ENCODE peak calls at places on chromosomes 6 and 20, in four cellular contexts. X is HCT116, V is HepG2, P is K562. G is an unnamed sample.

GRCh38 chr6:118724211-118724610 is 72.8 kb upstream of the CEP85L start:
- DNase-seq in X (no peak), P (no peak), V (no peak), G (no peak)

GRCh38 chr6:14375940-14376339 is 258.4 kb downstream of the CD83 start:
- DNase-seq in P (no peak), X (no peak), V (no peak), G (no peak)

GRCh38 chr6:100271202-100271601 is 193.5 kb downstream of the SIM1 start:
- DNase-seq in V (no peak), X (no peak), P (peak), G (no peak)

GRCh38 chr20:11891081-11891826 is 26.4 kb upstream of the BTBD3 start:
- DNase-seq in V (peak), P (peak), X (no peak), G (no peak)

GRCh38 chr20:31654534-31654933 is 16.8 kb downstream of the COX4I2 start:
- DNase-seq in P (no peak), X (no peak), V (no peak), G (no peak)

GRCh38 chr20:9912858-9913434 is 74.1 kb upstream of the PAK5 start:
- DNase-seq in P (peak), V (peak), X (peak), G (peak)

GRCh38 chr6:144178323-144178722 is 28.0 kb downstream of the STX11 start:
- DNase-seq in X (no peak), P (no peak), V (no peak), G (no peak)

GRCh38 chr20:48716086-48716485 is 111.7 kb downstream of the PREX1 start:
- DNase-seq in V (no peak), P (no peak), X (no peak), G (no peak)

GRCh38 chr6:77456531-77457248 is 6.6 kb downstream of the HTR1B start:
- DNase-seq in V (peak), P (no peak), X (peak), G (no peak)

GRCh38 chr6:101605874-101606273 is 212.4 kb downstream of the GRIK2 start:
- DNase-seq in V (no peak), P (no peak), X (peak), G (no peak)

GRCh38 chr6:150142304-150142656 is 564 bp upstream of the PPP1R14C start:
- DNase-seq in P (no peak), X (no peak), V (no peak), G (no peak)

GRCh38 chr6:39984051-39984450 is 49.8 kb upstream of the MOCS1 start:
- DNase-seq in P (no peak), V (no peak), X (no peak), G (no peak)

GRCh38 chr6:125913864-125914351 is 42.7 kb upstream of the HINT3 start:
- DNase-seq in V (no peak), P (no peak), X (peak), G (peak)

GRCh38 chr6:158938811-158939254 is 61.2 kb downstream of the RSPH3 start:
- DNase-seq in X (peak), V (no peak), P (peak), G (no peak)

GRCh38 chr20:18717062-18717461 is 96.5 kb upstream of the SCP2D1 start:
- DNase-seq in V (no peak), X (no peak), P (no peak), G (no peak)

GRCh38 chr6:108799791-108800190 is 48.4 kb upstream of the ARMC2 start:
- DNase-seq in P (no peak), V (no peak), X (no peak), G (no peak)

GRCh38 chr6:108799356-108799720 is 48.9 kb upstream of the ARMC2 start:
- DNase-seq in V (no peak), P (no peak), X (no peak), G (no peak)

GRCh38 chr6:108801331-108801730 is 46.9 kb upstream of the ARMC2 start:
- DNase-seq in V (no peak), P (no peak), X (no peak), G (no peak)

GRCh38 chr6:108798672-108799355 is 49.4 kb upstream of the ARMC2 start:
- DNase-seq in V (no peak), X (no peak), P (no peak), G (no peak)

GRCh38 chr6:108800510-108800909 is 47.7 kb upstream of the ARMC2 start:
- DNase-seq in X (no peak), V (no peak), P (no peak), G (no peak)
- TF ChIP-seq CTCF in X (no peak), V (no peak), P (no peak), G (no peak)

DNA sequence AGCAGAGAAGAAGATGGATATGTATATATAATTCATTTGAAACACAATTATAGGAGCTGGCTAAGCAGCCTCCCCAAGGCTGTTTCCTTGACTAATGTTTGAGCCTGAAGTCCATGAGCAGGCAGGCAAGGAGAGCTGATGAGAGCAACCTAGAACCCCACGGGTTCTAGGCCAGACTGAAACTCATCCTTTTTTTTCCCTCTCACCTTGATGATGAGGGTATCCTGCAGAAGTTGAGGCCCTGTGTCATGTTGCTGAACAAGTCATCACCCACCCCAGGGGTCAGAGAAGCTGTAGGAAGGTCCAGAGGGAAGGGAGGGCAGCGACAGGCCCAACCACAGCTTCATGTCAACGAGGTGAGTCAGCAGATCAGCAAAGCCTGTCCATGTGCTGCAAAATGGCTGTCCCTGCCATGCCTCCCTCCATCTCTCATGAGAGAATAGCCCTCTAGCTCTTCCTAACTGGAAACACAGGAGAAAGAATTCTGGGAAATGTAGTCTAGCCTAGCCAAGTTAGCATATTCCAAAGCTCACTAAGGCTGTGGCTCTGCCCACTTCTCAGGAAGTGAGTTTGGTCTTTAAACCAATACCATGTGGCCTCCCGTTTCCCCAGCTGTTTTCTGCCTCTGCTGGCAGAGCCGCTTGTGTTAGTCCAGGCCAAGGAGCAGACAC is 91.3 kb upstream of the DTNBP1 start:
- DNase-seq in V (no peak), P (peak), X (no peak), G (no peak)
- TF ChIP-seq TCF7L2 in V (no peak), P (no peak), X (no peak), G (no peak)

DNA sequence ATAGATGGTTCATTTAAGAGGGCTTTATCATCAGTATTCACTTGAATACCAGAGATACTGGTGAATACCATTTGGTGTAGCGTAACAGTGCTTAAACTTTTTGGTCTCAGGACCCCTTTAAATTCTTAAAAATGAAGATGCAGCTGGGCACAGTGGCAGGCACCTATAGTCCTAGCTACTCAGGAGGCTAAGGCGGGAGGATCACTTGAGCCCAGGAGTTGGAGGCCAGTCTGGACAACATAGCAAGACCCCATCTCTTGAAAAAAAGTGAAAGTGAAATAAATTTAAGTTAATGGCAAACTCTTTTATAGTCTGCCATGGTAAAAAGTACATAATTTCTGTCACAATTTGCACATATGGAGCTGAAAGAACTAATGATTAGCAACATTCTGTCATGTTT is 39.3 kb downstream of the VAPB start:
- DNase-seq in P (no peak), X (no peak), V (no peak), G (no peak)
- TF ChIP-seq SIN3A in P (no peak), X (no peak), V (no peak), G (no peak)

GRCh38 chr20:22862645-22863230 is 172.4 kb upstream of the SSTR4 start:
- DNase-seq in P (peak), X (no peak), V (no peak), G (no peak)
- TF ChIP-seq CTCF in P (peak), X (peak), V (no peak), G (peak)

GRCh38 chr6:41021832-41022231 is 17.2 kb downstream of the UNC5CL start:
- DNase-seq in P (no peak), V (peak), X (no peak), G (no peak)
- TF ChIP-seq TCF7L2 in P (no peak), V (no peak), X (no peak), G (no peak)

GRCh38 chr6:1789092-1789491 is 179.4 kb downstream of the FOXC1 start:
- DNase-seq in P (peak), X (no peak), V (no peak), G (no peak)

GRCh38 chr6:1795923-1796322 is 186.2 kb downstream of the FOXC1 start:
- DNase-seq in P (no peak), X (no peak), V (no peak), G (no peak)

GRCh38 chr6:1790684-1791083 is 181.0 kb downstream of the FOXC1 start:
- DNase-seq in X (no peak), V (no peak), P (no peak), G (no peak)

GRCh38 chr6:1796706-1797529 is 187.2 kb downstream of the FOXC1 start:
- DNase-seq in P (no peak), X (no peak), V (no peak), G (no peak)

DNA sequence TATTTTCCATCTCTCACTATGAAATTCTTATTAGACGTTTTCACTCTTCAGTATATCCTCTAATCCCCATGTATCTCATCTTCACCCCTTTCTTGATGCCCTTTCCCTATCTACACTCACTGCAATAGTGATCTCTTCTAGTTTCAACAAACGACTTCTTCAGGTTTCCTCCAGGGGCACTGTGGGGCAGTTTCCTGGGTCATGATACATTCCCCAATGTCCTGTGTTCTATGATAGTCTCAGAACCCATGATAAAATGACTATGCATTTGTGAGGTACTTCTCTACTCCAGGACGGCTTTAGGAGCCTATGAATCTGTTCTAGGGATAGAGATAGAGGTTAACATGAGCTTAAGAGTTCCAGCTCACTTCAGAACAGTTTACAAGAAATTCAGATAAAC is 183.3 kb downstream of the FOXC1 start:
- DNase-seq in P (peak), X (peak), V (peak), G (no peak)
- TF ChIP-seq SIN3A in P (no peak), X (no peak), V (no peak), G (no peak)

GRCh38 chr6:113488812-113489685 is 368.1 kb upstream of the MARCKS start:
- DNase-seq in X (no peak), P (no peak), V (no peak), G (no peak)
- TF ChIP-seq CTCF in X (peak), P (no peak), V (peak), G (peak)

GRCh38 chr6:10136636-10137035 is 278.2 kb downstream of the TFAP2A start:
- DNase-seq in X (no peak), P (no peak), V (no peak), G (no peak)
- TF ChIP-seq TCF7L2 in X (no peak), P (no peak), V (no peak), G (no peak)

GRCh38 chr6:136439514-136440186 is 110.6 kb downstream of the MAP7 start:
- DNase-seq in X (no peak), P (no peak), V (no peak), G (no peak)
- TF ChIP-seq SIN3A in X (no peak), P (no peak), V (no peak), G (no peak)

G was measured in Panc1.